ENCODE peak calls at places on chromosomes 2 and 18, in seven cellular contexts. J is sigmoid colon, Z is hypothalamus, X is neural crest cell, N is EH, T is activated gamma-delta T cell treated with Interleukin-2 at 50 U/mL for 16 hours, I is astrocyte. S is an unnamed sample.

GRCh38 chr2:10894264-10894935 is 17.3 kb upstream of the KCNF1 start:
- DNase-seq in J (no peak), Z (no peak), X (no peak), N (no peak), T (no peak), I (no peak), S (no peak)

GRCh38 chr2:24871852-24872323 is 48.1 kb downstream of the ADCY3 start:
- DNase-seq in J (no peak), Z (no peak), X (no peak), N (peak), T (no peak), I (no peak), S (no peak)

GRCh38 chr18:36095936-36096519 is 28.7 kb upstream of the RPRD1A start:
- DNase-seq in J (no peak), Z (no peak), X (no peak), N (peak), T (no peak), I (peak), S (no peak)

GRCh38 chr2:76895469-76895868 is 626.7 kb downstream of the LRRTM4 start:
- DNase-seq in J (no peak), Z (no peak), X (no peak), N (no peak), T (no peak), I (no peak), S (no peak)

GRCh38 chr2:17460401-17461086 is 57.7 kb downstream of the RAD51AP2 start:
- DNase-seq in J (no peak), Z (no peak), X (no peak), N (no peak), T (no peak), I (no peak), S (no peak)

GRCh38 chr2:160534249-160534648 is 40.6 kb upstream of the RBMS1 start:
- DNase-seq in J (no peak), Z (no peak), X (no peak), N (no peak), T (no peak), I (no peak), S (no peak)

GRCh38 chr2:148935791-148936190 is 60.8 kb downstream of the KIF5C start:
- DNase-seq in J (no peak), Z (no peak), X (no peak), N (peak), T (no peak), I (peak), S (no peak)

GRCh38 chr2:171878481-171878993 is 15.5 kb downstream of the SLC25A12 start:
- DNase-seq in J (no peak), Z (no peak), X (no peak), N (peak), T (no peak), I (peak), S (no peak)

GRCh38 chr2:235045336-235045972 is 93.6 kb downstream of the SH3BP4 start:
- DNase-seq in J (no peak), Z (no peak), X (no peak), N (no peak), T (no peak), I (no peak), S (peak)

GRCh38 chr2:904243-905024 is 46.2 kb upstream of the SNTG2 start:
- DNase-seq in J (no peak), Z (no peak), X (no peak), N (no peak), T (no peak), I (no peak), S (no peak)

GRCh38 chr2:112433932-112434730 is 686 bp upstream of the RGPD8 start:
- DNase-seq in J (peak), Z (no peak), X (no peak), N (no peak), T (no peak), I (no peak), S (no peak)

GRCh38 chr18:3305933-3306332 is 44.0 kb downstream of the MYL12B start:
- DNase-seq in J (no peak), Z (no peak), X (no peak), N (no peak), T (no peak), I (peak), S (no peak)

GRCh38 chr18:58671941-58672565 is 788 bp downstream of the MALT1 start:
- DNase-seq in J (no peak), Z (no peak), X (no peak), N (peak), T (no peak), I (peak), S (no peak)

GRCh38 chr2:72759755-72760154 is 66.1 kb downstream of the EXOC6B start:
- DNase-seq in J (no peak), Z (no peak), X (no peak), N (no peak), T (no peak), I (no peak), S (no peak)

S was measured in cardiac septum.